ENCODE peak calls at places on chromosome 3, in four cellular contexts. B is HepG2, U is H1, N is GM12878. X is an unnamed sample.

GRCh38 chr3:30004481-30004880 is 601.9 kb upstream of the TGFBR2 start:
- DNase-seq in B (no peak), U (no peak), N (no peak), X (no peak)

GRCh38 chr3:146115619-146116018 is 45.4 kb downstream of the PLOD2 start:
- DNase-seq in B (peak), U (no peak), N (no peak), X (no peak)

GRCh38 chr3:36600413-36600812 is 163.9 kb downstream of the DCLK3 start:
- DNase-seq in B (no peak), U (no peak), N (no peak), X (no peak)

GRCh38 chr3:154759966-154760365 is 320.2 kb upstream of the MME start:
- DNase-seq in B (no peak), U (no peak), N (no peak), X (no peak)

GRCh38 chr3:109023656-109024254 is 70.1 kb upstream of the GUCA1C start:
- DNase-seq in B (peak), U (no peak), N (peak), X (peak)

GRCh38 chr3:101643861-101644613 is 32.9 kb downstream of the ZBTB11 start:
- DNase-seq in B (no peak), U (no peak), N (no peak), X (no peak)

GRCh38 chr3:16950845-16951244 is 66.1 kb downstream of the PLCL2 start:
- DNase-seq in B (no peak), U (no peak), N (no peak), X (no peak)

GRCh38 chr3:191737742-191738141 is 276.8 kb downstream of the PYDC2 start:
- DNase-seq in B (no peak), U (no peak), N (no peak), X (no peak)

GRCh38 chr3:129162729-129163579 is 2.1 kb upstream of the ISY1 start:
- DNase-seq in B (peak), U (no peak), N (no peak), X (no peak)

GRCh38 chr3:179321585-179322322 is 1.1 kb upstream of the ZNF639 start:
- DNase-seq in B (peak), U (no peak), N (no peak), X (no peak)

GRCh38 chr3:157122116-157122515 is 37.8 kb downstream of the CCNL1 start:
- DNase-seq in B (peak), U (no peak), N (no peak), X (no peak)

GRCh38 chr3:39148116-39149058 is 5.0 kb downstream of the CSRNP1 start:
- DNase-seq in B (no peak), U (no peak), N (no peak), X (no peak)

GRCh38 chr3:176848431-176849214 is 348.7 kb downstream of the TBL1XR1 start:
- DNase-seq in B (no peak), U (no peak), N (no peak), X (no peak)

DNA sequence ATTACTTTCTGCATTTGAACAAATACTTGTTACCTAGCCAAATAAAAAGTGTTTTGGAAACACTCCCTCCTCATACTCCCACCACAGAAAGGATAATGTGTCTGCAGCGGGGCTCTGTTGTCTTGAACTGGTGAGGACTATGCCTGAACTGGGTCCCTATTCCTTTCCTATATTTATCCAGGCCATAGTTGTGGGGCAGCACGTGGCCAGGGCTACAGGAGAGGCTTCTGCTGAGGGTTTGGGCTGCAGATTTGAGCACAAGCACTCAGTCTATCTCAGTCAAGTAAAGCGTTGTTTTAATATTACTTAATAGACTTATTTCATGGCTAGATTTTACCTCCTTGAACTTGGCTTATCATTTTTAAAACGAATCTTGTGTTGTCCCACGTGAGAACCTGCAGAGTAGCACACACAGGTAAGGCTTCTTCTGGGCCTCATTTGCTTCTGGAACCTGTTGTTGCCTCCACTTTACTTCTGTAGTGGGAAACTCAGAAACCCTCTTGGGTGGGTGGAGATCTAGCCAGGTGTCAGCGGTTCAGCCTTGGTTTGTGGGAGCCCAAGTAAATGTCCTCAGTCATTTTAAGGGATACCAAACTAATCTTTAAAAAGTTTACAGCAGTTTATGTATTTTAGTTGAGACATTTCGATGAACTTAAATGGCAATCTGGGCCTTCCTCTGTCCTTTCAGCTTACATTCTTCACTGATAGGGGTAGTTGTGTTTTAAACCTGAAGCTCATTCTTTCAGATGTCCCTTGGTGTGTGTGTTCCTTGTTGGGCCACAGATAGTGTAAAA is 51.1 kb downstream of the TRIM71 start:
- DNase-seq in B (no peak), U (no peak), N (no peak), X (no peak)
- H3K4me3 ChIP-seq in B (no peak), U (peak), N (no peak), X (no peak)

DNA sequence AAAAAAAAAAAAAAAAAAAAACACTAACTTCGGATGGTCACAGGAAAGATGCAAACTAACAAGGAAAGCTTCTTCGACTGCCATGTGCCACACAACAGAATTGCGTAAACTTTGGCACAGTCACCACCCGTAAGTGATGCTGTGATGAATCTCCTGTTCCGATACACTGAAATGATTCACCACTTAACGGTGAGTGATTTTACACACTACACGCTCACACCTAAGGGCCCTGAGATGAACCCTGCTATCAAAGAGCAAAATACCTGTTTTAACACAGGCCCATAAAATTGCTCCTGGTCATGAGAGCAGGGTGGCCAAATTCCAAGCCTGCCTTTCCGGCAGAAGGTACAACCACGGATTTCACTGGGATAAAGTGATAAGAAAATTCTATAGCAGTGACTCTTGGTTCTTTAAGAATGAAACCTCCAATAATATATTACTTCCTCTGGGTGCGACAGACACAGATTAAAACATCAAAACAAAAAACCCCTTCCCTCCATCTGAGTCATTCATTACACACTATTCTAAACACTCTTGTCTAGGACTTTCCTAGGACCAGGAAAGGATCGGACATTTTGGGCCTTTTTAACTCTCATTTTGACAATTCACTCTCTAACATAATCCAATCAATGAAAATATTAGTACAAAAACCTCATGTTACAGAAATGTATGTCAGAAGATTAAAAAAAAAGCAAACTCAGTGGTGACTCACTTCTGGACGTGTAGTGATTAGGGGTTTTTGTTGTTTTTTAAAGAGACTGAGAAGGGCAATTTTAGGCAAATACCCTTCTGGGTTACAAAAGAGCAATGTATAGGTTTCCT is 28.3 kb downstream of the LRIG1 start:
- DNase-seq in B (no peak), U (no peak), N (peak), X (no peak)
- H3K9ac ChIP-seq in B (no peak), U (no peak), N (peak), X (no peak)

GRCh38 chr3:126469479-126469878 is 6.2 kb downstream of the ZXDC start:
- DNase-seq in B (no peak), U (no peak), N (no peak), X (no peak)
- TF ChIP-seq SUZ12 in B (no peak), U (no peak), N (no peak), X (no peak)

GRCh38 chr3:24492971-24493551 is 1.6 kb downstream of the THRB start:
- DNase-seq in B (no peak), U (no peak), N (no peak), X (no peak)

GRCh38 chr3:24496529-24497482 is 2.2 kb upstream of the THRB start:
- DNase-seq in B (peak), U (no peak), N (no peak), X (no peak)

GRCh38 chr3:24494616-24495333 is at the start of gene THRB:
- DNase-seq in B (peak), U (no peak), N (no peak), X (no peak)

GRCh38 chr3:24495334-24495994 is 814 bp upstream of the THRB start:
- DNase-seq in B (peak), U (no peak), N (no peak), X (no peak)

DNA sequence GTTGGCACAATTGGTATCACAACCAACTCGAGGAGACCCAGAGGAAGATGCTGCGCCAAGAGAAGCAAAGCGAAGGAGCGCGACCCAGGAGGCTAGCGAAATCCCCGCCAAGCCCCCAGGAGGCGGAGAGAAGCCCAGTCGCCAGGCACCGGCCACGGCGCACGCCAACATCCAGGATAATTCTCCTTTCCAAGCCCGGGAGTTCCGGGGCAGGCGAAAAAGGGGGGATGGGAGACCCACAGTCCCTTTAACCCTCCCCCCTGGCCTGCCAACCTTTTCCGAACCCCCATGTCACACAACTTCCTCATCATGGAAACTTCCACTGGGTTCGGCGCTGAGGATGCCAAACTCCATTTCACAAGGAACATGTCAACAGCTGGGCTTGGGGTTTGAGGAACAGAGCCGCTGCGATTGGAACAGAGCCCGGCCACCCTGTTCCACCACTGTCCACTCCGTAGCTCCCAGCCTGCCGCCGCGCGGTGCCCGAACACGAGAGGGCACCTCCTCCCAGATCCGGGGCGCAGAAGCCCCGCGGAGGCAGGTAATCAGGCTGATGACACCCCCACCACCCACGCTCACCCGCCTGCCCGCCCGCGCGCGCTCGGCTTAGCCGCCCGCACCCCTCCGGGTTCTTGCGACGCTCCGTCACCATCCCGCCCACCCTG is 567 bp downstream of the THRB start:
- DNase-seq in B (peak), U (no peak), N (no peak), X (no peak)
- H3K4me3 ChIP-seq in B (peak), U (peak), N (no peak), X (peak)

DNA sequence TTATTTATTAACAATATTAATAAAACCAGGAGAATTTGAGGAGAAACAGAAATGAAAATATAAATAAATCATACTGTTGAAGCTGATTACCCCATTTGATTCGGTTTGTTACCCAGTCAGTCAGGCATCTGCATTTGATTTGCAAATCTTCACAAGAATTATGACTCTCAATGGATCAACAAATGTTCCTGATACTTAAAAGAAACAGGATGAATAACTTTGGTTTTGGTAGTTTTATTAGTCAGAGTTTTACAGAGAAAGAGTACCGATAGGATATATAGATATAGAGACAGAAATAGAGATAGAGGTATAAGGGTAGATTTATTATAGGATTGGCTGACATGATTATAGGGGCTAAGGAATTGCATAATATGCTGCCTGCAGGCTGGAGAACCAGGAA is 241.7 kb upstream of the COL8A1 start:
- DNase-seq in B (no peak), U (no peak), N (no peak), X (no peak)
- H3K9ac ChIP-seq in B (no peak), U (no peak), N (no peak), X (no peak)

GRCh38 chr3:54772707-54773106 is 155.2 kb downstream of the LRTM1 start:
- DNase-seq in B (no peak), U (no peak), N (no peak), X (no peak)
- TF ChIP-seq SUZ12 in B (no peak), U (no peak), N (no peak), X (no peak)

DNA sequence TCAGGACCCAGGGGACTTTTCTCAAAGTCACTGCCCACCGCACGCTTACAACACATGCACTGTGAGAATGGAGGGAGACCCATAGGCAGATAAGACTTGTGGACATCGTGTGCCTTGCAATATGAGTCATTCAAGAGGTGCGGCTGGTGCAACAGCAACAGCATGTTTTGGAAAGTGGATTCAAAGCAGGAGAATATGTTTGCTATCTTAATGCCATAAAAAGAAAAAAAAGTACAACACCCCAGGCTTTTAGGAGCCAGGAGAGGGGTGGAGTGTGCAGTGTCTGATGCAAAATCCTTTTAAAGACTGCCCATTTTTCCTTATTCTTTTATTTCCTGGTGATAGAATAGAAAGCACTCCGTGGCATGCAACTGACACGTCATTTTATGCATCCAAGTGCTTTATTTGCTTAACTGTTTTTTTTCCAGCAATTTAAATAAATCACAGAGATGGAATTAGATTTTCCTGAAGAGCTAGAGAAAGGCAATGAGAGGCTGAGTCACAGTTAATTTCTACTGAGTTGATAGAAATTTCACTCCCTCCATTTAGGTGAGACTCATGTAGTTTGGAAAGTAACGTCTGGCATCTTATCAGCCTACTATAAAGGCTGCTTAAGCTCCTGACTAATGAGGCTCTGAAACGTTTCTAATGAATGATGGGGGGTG is 96.3 kb downstream of the NSUN3 start:
- DNase-seq in B (peak), U (no peak), N (no peak), X (no peak)
- H3K4me3 ChIP-seq in B (no peak), U (no peak), N (no peak), X (no peak)